ENCODE peak calls at places on chromosomes 3 and 15, in seven cellular contexts. N, Q, P, A, B, D and V are unnamed samples.

GRCh38 chr3:188133219-188133618 is 20.7 kb upstream of the LPP start:
- DNase-seq in N (no peak), Q (no peak), P (no peak), A (no peak), B (no peak), D (peak), V (no peak)

GRCh38 chr15:68314563-68314962 is 37.0 kb downstream of the FEM1B start:
- DNase-seq in N (no peak), Q (peak), P (no peak), A (no peak), B (no peak), D (no peak), V (no peak)

GRCh38 chr15:56805466-56806146 is 72.3 kb upstream of the ZNF280D start:
- DNase-seq in N (peak), Q (no peak), P (no peak), A (no peak), B (no peak), D (peak), V (peak)

GRCh38 chr3:183244219-183244618 is 8.8 kb upstream of the B3GNT5 start:
- DNase-seq in N (peak), Q (no peak), P (peak), A (peak), B (no peak), D (no peak), V (peak)

GRCh38 chr3:188160751-188161150 is 6.8 kb downstream of the LPP start:
- DNase-seq in N (no peak), Q (no peak), P (no peak), A (no peak), B (no peak), D (no peak), V (no peak)

GRCh38 chr15:75928680-75929608 is 25.3 kb downstream of the FBXO22 start:
- DNase-seq in N (no peak), Q (no peak), P (no peak), A (no peak), B (peak), D (peak), V (no peak)

GRCh38 chr15:45732544-45733130 is 97.8 kb downstream of the SQOR start:
- DNase-seq in N (no peak), Q (no peak), P (peak), A (no peak), B (no peak), D (no peak), V (no peak)

GRCh38 chr3:8464668-8465067 is 37.0 kb upstream of the LMCD1 start:
- DNase-seq in N (no peak), Q (no peak), P (no peak), A (no peak), B (no peak), D (no peak), V (no peak)

DNA sequence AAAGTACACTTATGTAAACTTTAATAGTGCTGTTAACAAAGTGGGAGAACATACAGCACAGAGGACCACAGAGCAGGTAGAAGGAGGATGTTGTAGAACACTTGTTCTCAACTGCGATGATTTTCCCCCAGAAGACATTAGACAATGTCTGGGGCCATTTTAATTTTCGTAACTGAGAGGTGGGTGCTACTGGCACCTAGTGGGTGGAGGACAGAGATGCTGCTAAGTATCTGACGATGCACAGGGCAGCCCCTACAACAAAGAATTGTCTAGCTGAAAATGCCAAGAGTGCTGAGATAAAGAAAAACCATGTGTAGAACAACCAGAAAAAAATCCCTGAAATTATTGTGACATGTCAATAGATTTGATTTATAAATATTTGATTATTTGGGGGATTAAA is 5.0 kb upstream of the KBTBD8 start:
- DNase-seq in N (no peak), Q (no peak), P (no peak), A (no peak), B (no peak), D (no peak), V (no peak)
- TF ChIP-seq CTCF in N (no peak), Q (no peak), P (no peak), A (no peak), B (no peak), D (no peak), V (no peak)

GRCh38 chr3:173538410-173538809 is 140.9 kb downstream of the NLGN1 start:
- DNase-seq in N (no peak), Q (no peak), P (no peak), A (no peak), B (no peak), D (no peak), V (no peak)
- TF ChIP-seq CTCF in N (peak), Q (no peak), P (no peak), A (no peak), B (peak), D (no peak), V (no peak)

GRCh38 chr15:80551348-80551747 is 143.8 kb upstream of the ABHD17C start:
- DNase-seq in N (no peak), Q (no peak), P (no peak), A (no peak), B (no peak), D (no peak), V (no peak)
- TF ChIP-seq CTCF in N (no peak), Q (no peak), P (no peak), A (no peak), B (no peak), D (no peak), V (no peak)

DNA sequence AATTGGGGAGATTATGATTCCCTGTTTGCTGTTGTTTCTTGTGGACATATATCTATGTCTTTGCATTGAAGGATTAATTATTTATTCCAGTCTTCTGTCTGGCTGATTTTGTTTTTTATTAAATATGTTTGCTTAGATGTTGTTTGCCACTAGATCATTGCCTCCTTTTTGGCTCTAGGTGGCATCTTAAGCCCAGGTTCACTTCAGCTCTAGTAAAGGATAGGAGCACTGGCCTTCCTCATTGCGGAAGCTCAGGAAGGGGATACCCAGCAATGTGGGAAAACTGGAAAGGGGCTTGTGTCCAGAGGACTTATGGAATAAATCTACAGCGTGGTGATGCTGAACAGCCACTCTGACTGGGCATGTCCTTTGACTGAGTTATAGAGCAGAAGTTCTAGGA is 821.6 kb downstream of the PDCD6IP start:
- DNase-seq in N (peak), Q (no peak), P (no peak), A (no peak), B (no peak), D (no peak), V (no peak)
- TF ChIP-seq CTCF in N (no peak), Q (no peak), P (no peak), A (no peak), B (no peak), D (peak), V (no peak)

DNA sequence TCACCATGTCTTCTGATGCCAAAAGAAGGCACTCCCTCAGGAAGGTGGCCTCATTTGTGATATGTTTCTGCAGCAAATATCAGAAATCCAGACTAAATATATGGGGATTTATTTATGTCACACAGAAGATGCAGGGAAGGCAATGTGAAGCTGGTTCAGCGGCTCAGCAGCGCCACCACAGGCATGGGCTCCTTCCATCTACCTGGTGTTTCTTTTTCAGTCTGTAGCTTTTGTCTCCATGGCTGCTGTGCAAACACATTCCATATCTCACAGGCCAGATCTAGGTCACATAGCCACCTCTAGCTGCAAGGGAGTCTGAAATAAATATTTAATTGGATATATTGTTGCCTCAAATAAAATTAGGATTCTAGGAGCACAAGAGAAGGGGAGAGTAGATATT is 502.1 kb upstream of the IL12A start:
- DNase-seq in N (no peak), Q (no peak), P (no peak), A (no peak), B (peak), D (no peak), V (no peak)
- TF ChIP-seq CTCF in N (no peak), Q (no peak), P (no peak), A (no peak), B (no peak), D (no peak), V (no peak)